ENCODE peak calls at places on chromosomes 13 and 19, in seven cellular contexts. One of them, this sample, is unnamed.
A peak's percentile ranks its signal among the peaks of the same experiment; 100 is the strongest.

GRCh38 chr13:77309254-77309653 is 17.6 kb downstream of the MYCBP2 start:
- DNase-seq in fibroblast of pulmonary artery: no peak
- DNase-seq in mucosa of descending colon: no peak
- DNase-seq in tibial nerve: no peak
- DNase-seq in aorta: no peak
- DNase-seq in fibroblast of lung: no peak
- DNase-seq in esophagus squamous epithelium: no peak
- DNase-seq in this sample: no peak

GRCh38 chr19:31337007-31337914 is 12.0 kb downstream of the TSHZ3 start:
- DNase-seq in esophagus squamous epithelium: no peak
- DNase-seq in fibroblast of lung: peak; percentile 39
- DNase-seq in aorta: no peak
- DNase-seq in mucosa of descending colon: no peak
- DNase-seq in fibroblast of pulmonary artery: peak; percentile 28
- DNase-seq in tibial nerve: no peak
- DNase-seq in this sample: no peak

GRCh38 chr19:47381653-47382279 is 32.7 kb downstream of the DHX34 start:
- DNase-seq in tibial nerve: no peak
- DNase-seq in esophagus squamous epithelium: no peak
- DNase-seq in fibroblast of pulmonary artery: no peak
- DNase-seq in fibroblast of lung: no peak
- DNase-seq in mucosa of descending colon: peak; percentile 9
- DNase-seq in aorta: no peak
- DNase-seq in this sample: no peak

GRCh38 chr13:113898391-113898790 is 34.5 kb upstream of the GAS6 start:
- DNase-seq in esophagus squamous epithelium: no peak
- DNase-seq in aorta: no peak
- DNase-seq in fibroblast of lung: no peak
- DNase-seq in tibial nerve: no peak
- DNase-seq in fibroblast of pulmonary artery: no peak
- DNase-seq in mucosa of descending colon: no peak
- DNase-seq in this sample: no peak

GRCh38 chr19:47549341-47549768 is 23.6 kb downstream of the ZNF541 start:
- DNase-seq in esophagus squamous epithelium: no peak
- DNase-seq in mucosa of descending colon: no peak
- DNase-seq in tibial nerve: no peak
- DNase-seq in fibroblast of lung: no peak
- DNase-seq in aorta: no peak
- DNase-seq in fibroblast of pulmonary artery: no peak
- DNase-seq in this sample: no peak

GRCh38 chr13:64924401-64924800 is 2305.7 kb downstream of the PCDH9 start:
- DNase-seq in esophagus squamous epithelium: no peak
- DNase-seq in fibroblast of lung: no peak
- DNase-seq in aorta: no peak
- DNase-seq in mucosa of descending colon: no peak
- DNase-seq in tibial nerve: no peak
- DNase-seq in fibroblast of pulmonary artery: no peak
- DNase-seq in this sample: no peak

GRCh38 chr13:40187324-40187795 is 479.1 kb downstream of the FOXO1 start:
- DNase-seq in mucosa of descending colon: peak; percentile 44
- DNase-seq in fibroblast of pulmonary artery: no peak
- DNase-seq in tibial nerve: no peak
- DNase-seq in esophagus squamous epithelium: no peak
- DNase-seq in fibroblast of lung: no peak
- DNase-seq in aorta: no peak
- DNase-seq in this sample: no peak

GRCh38 chr13:36345438-36346221 is 564 bp downstream of the SPART start:
- DNase-seq in fibroblast of lung: peak; percentile 93
- DNase-seq in aorta: peak; percentile 85
- DNase-seq in mucosa of descending colon: peak; percentile 65
- DNase-seq in fibroblast of pulmonary artery: peak; percentile 94
- DNase-seq in esophagus squamous epithelium: no peak
- DNase-seq in tibial nerve: peak; percentile 89
- DNase-seq in this sample: peak; percentile 82

GRCh38 chr13:113109151-113110047 is 3.8 kb downstream of the F7 start:
- DNase-seq in fibroblast of pulmonary artery: no peak
- DNase-seq in fibroblast of lung: no peak
- DNase-seq in mucosa of descending colon: no peak
- DNase-seq in esophagus squamous epithelium: no peak
- DNase-seq in aorta: peak; percentile 39
- DNase-seq in tibial nerve: no peak
- DNase-seq in this sample: no peak

GRCh38 chr13:26502826-26503225 is 54.7 kb upstream of the WASF3 start:
- DNase-seq in fibroblast of pulmonary artery: peak; percentile 77
- DNase-seq in tibial nerve: peak; percentile 30
- DNase-seq in mucosa of descending colon: no peak
- DNase-seq in esophagus squamous epithelium: no peak
- DNase-seq in aorta: no peak
- DNase-seq in fibroblast of lung: peak; percentile 68
- DNase-seq in this sample: no peak

GRCh38 chr13:41443969-41444368 is 13.4 kb upstream of the RGCC start:
- DNase-seq in mucosa of descending colon: no peak
- DNase-seq in fibroblast of pulmonary artery: no peak
- DNase-seq in tibial nerve: no peak
- DNase-seq in esophagus squamous epithelium: no peak
- DNase-seq in fibroblast of lung: no peak
- DNase-seq in aorta: no peak
- DNase-seq in this sample: no peak

GRCh38 chr19:6062961-6063575 is 47.2 kb downstream of the RFX2 start:
- DNase-seq in esophagus squamous epithelium: no peak
- DNase-seq in mucosa of descending colon: no peak
- DNase-seq in tibial nerve: no peak
- DNase-seq in fibroblast of lung: no peak
- DNase-seq in fibroblast of pulmonary artery: no peak
- DNase-seq in aorta: no peak
- DNase-seq in this sample: no peak

GRCh38 chr13:40233731-40234195 is 432.7 kb downstream of the FOXO1 start:
- DNase-seq in mucosa of descending colon: no peak
- DNase-seq in fibroblast of lung: no peak
- DNase-seq in tibial nerve: no peak
- DNase-seq in esophagus squamous epithelium: no peak
- DNase-seq in aorta: no peak
- DNase-seq in fibroblast of pulmonary artery: no peak
- DNase-seq in this sample: no peak

GRCh38 chr19:13699786-13700185 is 64.5 kb upstream of the MRI1 start:
- DNase-seq in fibroblast of lung: no peak
- DNase-seq in aorta: no peak
- DNase-seq in esophagus squamous epithelium: no peak
- DNase-seq in fibroblast of pulmonary artery: no peak
- DNase-seq in mucosa of descending colon: no peak
- DNase-seq in tibial nerve: no peak
- DNase-seq in this sample: no peak

GRCh38 chr19:5880604-5881078 is 10.3 kb upstream of the FUT5 start:
- DNase-seq in esophagus squamous epithelium: no peak
- DNase-seq in fibroblast of pulmonary artery: peak; percentile 60
- DNase-seq in aorta: no peak
- DNase-seq in tibial nerve: no peak
- DNase-seq in mucosa of descending colon: peak; percentile 40
- DNase-seq in fibroblast of lung: peak; percentile 66
- DNase-seq in this sample: no peak

GRCh38 chr13:38980628-38981078 is 10.0 kb downstream of the STOML3 start:
- DNase-seq in fibroblast of lung: peak; percentile 10
- DNase-seq in esophagus squamous epithelium: no peak
- DNase-seq in aorta: no peak
- DNase-seq in mucosa of descending colon: no peak
- DNase-seq in fibroblast of pulmonary artery: no peak
- DNase-seq in tibial nerve: no peak
- DNase-seq in this sample: no peak

GRCh38 chr19:36245210-36246005 is 30.5 kb downstream of the ZNF146 start:
- DNase-seq in aorta: no peak
- DNase-seq in fibroblast of pulmonary artery: no peak
- DNase-seq in fibroblast of lung: peak; percentile 28
- DNase-seq in tibial nerve: no peak
- DNase-seq in esophagus squamous epithelium: no peak
- DNase-seq in mucosa of descending colon: no peak
- DNase-seq in this sample: no peak

GRCh38 chr13:51291341-51291740 is 48.1 kb upstream of the SERPINE3 start:
- DNase-seq in fibroblast of pulmonary artery: no peak
- DNase-seq in mucosa of descending colon: no peak
- DNase-seq in esophagus squamous epithelium: no peak
- DNase-seq in aorta: peak; percentile 61
- DNase-seq in fibroblast of lung: peak; percentile 22
- DNase-seq in tibial nerve: no peak
- DNase-seq in this sample: no peak

GRCh38 chr13:44411841-44412240 is 38.2 kb downstream of the SERP2 start:
- DNase-seq in mucosa of descending colon: no peak
- DNase-seq in fibroblast of lung: no peak
- DNase-seq in tibial nerve: no peak
- DNase-seq in fibroblast of pulmonary artery: no peak
- DNase-seq in esophagus squamous epithelium: no peak
- DNase-seq in aorta: no peak
- DNase-seq in this sample: no peak

GRCh38 chr13:57629821-57630235 is 1.7 kb upstream of the PCDH17 start:
- DNase-seq in esophagus squamous epithelium: no peak
- DNase-seq in fibroblast of pulmonary artery: peak; percentile 84
- DNase-seq in fibroblast of lung: peak; percentile 93
- DNase-seq in tibial nerve: peak; percentile 65
- DNase-seq in aorta: peak; percentile 77
- DNase-seq in mucosa of descending colon: peak; percentile 38
- DNase-seq in this sample: peak; percentile 91

GRCh38 chr19:34481861-34482379 is 362 bp downstream of the WTIP start:
- DNase-seq in esophagus squamous epithelium: no peak
- DNase-seq in tibial nerve: no peak
- DNase-seq in mucosa of descending colon: no peak
- DNase-seq in fibroblast of lung: peak; percentile 64
- DNase-seq in aorta: no peak
- DNase-seq in fibroblast of pulmonary artery: peak; percentile 62
- DNase-seq in this sample: no peak

GRCh38 chr19:2922987-2923386 is 21.8 kb downstream of the ZNF77 start:
- DNase-seq in mucosa of descending colon: no peak
- DNase-seq in esophagus squamous epithelium: no peak
- DNase-seq in fibroblast of pulmonary artery: peak; percentile 18
- DNase-seq in tibial nerve: no peak
- DNase-seq in fibroblast of lung: no peak
- DNase-seq in aorta: no peak
- DNase-seq in this sample: no peak

GRCh38 chr19:54162884-54163283 is 3.4 kb upstream of the LENG1 start:
- DNase-seq in fibroblast of pulmonary artery: no peak
- DNase-seq in fibroblast of lung: no peak
- DNase-seq in tibial nerve: no peak
- DNase-seq in aorta: no peak
- DNase-seq in mucosa of descending colon: peak; percentile 39
- DNase-seq in esophagus squamous epithelium: no peak
- DNase-seq in this sample: no peak

GRCh38 chr19:4722671-4723464 is 774 bp downstream of the DPP9 start:
- DNase-seq in esophagus squamous epithelium: no peak
- DNase-seq in aorta: peak; percentile 75
- DNase-seq in mucosa of descending colon: peak; percentile 49
- DNase-seq in fibroblast of lung: peak; percentile 78
- DNase-seq in tibial nerve: no peak
- DNase-seq in fibroblast of pulmonary artery: peak; percentile 83
- DNase-seq in this sample: no peak

DNA sequence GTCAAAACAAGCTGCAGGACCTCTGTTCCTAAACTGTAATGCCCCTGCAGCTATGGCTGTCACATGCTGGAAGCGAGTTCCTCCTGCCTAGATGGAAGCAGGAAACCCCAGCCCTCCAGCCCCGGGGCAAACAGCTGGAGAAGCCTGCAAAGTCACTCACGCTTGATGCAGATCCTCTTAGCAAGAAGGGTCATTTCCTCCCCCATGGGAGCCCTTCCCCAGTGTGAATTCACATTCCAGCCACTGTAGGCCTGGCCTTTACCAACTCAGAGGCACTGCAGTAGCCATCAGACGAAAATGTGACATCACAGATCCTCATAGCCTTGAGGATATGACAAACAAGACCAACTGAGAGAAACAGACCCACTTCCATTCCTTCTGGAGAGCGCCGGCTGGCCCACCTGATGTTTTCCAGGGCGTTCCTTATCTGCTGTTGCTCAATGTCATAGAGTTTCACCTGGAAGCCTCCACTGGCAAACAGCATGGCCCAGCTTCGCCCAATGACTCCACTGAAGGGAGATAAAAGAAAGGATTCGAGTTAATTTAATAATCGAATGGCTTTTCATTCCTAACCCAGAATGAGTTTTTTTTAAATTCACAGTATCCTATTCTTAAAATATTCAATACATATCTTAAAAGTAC is 13.5 kb downstream of the CRYL1 start:
- DNase-seq in mucosa of descending colon: no peak
- DNase-seq in fibroblast of pulmonary artery: no peak
- DNase-seq in fibroblast of lung: no peak
- DNase-seq in aorta: no peak
- DNase-seq in esophagus squamous epithelium: no peak
- DNase-seq in tibial nerve: no peak
- DNase-seq in this sample: no peak
- H3K4me3 ChIP-seq in mucosa of descending colon: no peak overlapping the region
- H3K4me3 ChIP-seq in fibroblast of pulmonary artery: no peak overlapping the region
- H3K4me3 ChIP-seq in fibroblast of lung: no peak overlapping the region
- H3K4me3 ChIP-seq in aorta: no peak overlapping the region
- H3K4me3 ChIP-seq in esophagus squamous epithelium: no peak overlapping the region
- H3K4me3 ChIP-seq in tibial nerve: no peak overlapping the region
- H3K4me3 ChIP-seq in this sample: no peak overlapping the region

GRCh38 chr13:34747507-34747906 is 194.6 kb upstream of the NBEA start:
- DNase-seq in aorta: no peak
- DNase-seq in fibroblast of lung: no peak
- DNase-seq in mucosa of descending colon: no peak
- DNase-seq in fibroblast of pulmonary artery: peak; percentile 8
- DNase-seq in tibial nerve: no peak
- DNase-seq in esophagus squamous epithelium: no peak
- DNase-seq in this sample: no peak
- H3K4me3 ChIP-seq in aorta: no peak overlapping the region
- H3K4me3 ChIP-seq in fibroblast of lung: no peak overlapping the region
- H3K4me3 ChIP-seq in mucosa of descending colon: no peak overlapping the region
- H3K4me3 ChIP-seq in fibroblast of pulmonary artery: no peak overlapping the region
- H3K4me3 ChIP-seq in tibial nerve: no peak overlapping the region
- H3K4me3 ChIP-seq in esophagus squamous epithelium: no peak overlapping the region
- H3K4me3 ChIP-seq in this sample: no peak overlapping the region

GRCh38 chr19:50912727-50913716 is 1.8 kb upstream of the KLK4 start:
- DNase-seq in esophagus squamous epithelium: no peak
- DNase-seq in aorta: no peak
- DNase-seq in fibroblast of lung: no peak
- DNase-seq in tibial nerve: no peak
- DNase-seq in fibroblast of pulmonary artery: no peak
- DNase-seq in mucosa of descending colon: no peak
- DNase-seq in this sample: no peak
- H3K4me3 ChIP-seq in esophagus squamous epithelium: no peak overlapping the region
- H3K4me3 ChIP-seq in aorta: no peak overlapping the region
- H3K4me3 ChIP-seq in fibroblast of lung: no peak overlapping the region
- H3K4me3 ChIP-seq in tibial nerve: no peak overlapping the region
- H3K4me3 ChIP-seq in fibroblast of pulmonary artery: no peak overlapping the region
- H3K4me3 ChIP-seq in mucosa of descending colon: no peak overlapping the region
- H3K4me3 ChIP-seq in this sample: no peak overlapping the region

DNA sequence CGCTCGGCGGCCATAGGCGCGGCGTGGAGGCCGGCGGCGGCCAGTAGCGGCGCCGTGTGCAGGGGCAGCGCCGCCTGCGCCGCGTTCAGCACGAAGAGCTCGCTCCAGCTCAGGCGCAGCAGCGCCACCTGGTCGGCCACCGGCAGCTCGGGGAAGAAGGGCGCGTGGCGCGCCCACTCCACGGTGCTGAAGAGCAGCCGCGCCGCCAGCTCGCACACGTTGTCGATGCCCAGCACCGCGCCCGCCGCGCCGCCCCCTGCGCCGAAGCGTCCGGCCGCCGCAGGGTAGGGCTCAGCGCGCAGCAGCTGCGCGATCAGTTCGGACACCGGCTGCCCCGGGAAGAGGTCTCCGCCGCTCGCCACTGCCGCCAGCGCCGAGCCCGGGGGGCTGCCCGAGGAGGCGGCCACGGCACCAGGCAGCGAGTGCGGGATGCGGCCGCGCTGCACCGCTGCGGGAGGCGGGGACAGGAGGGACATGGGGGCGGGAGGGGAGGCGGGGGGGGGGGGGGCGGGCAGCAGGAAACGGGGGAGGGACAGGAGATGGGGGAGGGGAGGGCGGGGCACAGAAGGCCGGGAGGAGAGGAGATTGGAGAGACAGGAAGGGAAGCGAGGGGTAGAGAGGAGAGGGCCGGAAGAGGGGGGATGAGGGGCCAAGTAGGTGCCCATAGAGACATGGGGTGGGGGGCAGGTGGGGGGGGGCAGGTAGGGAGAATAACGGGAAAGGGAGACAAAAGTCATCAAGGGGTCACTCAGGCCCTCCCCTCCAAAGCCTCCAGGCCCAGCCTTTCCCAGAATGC is 9.8 kb downstream of the OCEL1 start:
- DNase-seq in aorta: peak; percentile 86
- DNase-seq in mucosa of descending colon: peak; percentile 77
- DNase-seq in fibroblast of lung: peak; percentile 72
- DNase-seq in esophagus squamous epithelium: no peak
- DNase-seq in fibroblast of pulmonary artery: peak; percentile 76
- DNase-seq in tibial nerve: no peak
- DNase-seq in this sample: no peak
- H3K4me3 ChIP-seq in aorta: peak overlapping the region; percentile 17
- H3K4me3 ChIP-seq in mucosa of descending colon: no peak overlapping the region
- H3K4me3 ChIP-seq in fibroblast of lung: peak overlapping the region; percentile 66
- H3K4me3 ChIP-seq in esophagus squamous epithelium: peak overlapping the region; percentile 37
- H3K4me3 ChIP-seq in fibroblast of pulmonary artery: peak overlapping the region; percentile 57
- H3K4me3 ChIP-seq in tibial nerve: peak overlapping the region; percentile 56
- H3K4me3 ChIP-seq in this sample: peak overlapping the region; percentile 36

This sample was measured in astrocyte of the cerebellum.